ENCODE peak calls at places on chromosome 11, in nine cellular contexts. O is NCI-H2029, M is GM04504, D is GM23248, C is NT2/D1, N is ovary, L is myocyte, K is EL, T is NCI-H2081. H is an unnamed sample.

GRCh38 chr11:111445586-111445985 is 66.5 kb upstream of the POU2AF1 start:
- DNase-seq in O (no peak), M (no peak), D (peak), C (no peak), N (no peak), L (no peak), K (peak), T (no peak), H (no peak)

GRCh38 chr11:71927813-71928738 is at the start of gene XNDC1N:
- DNase-seq in O (peak), M (no peak), D (peak), C (peak), N (peak), L (no peak), K (peak), T (peak), H (peak)

GRCh38 chr11:99406345-99406744 is 385.6 kb downstream of the CNTN5 start:
- DNase-seq in O (no peak), M (no peak), D (no peak), C (no peak), N (no peak), L (no peak), K (no peak), T (no peak), H (no peak)

GRCh38 chr11:121841487-121842167 is 274.4 kb downstream of the BLID start:
- DNase-seq in O (no peak), M (peak), D (peak), C (peak), N (no peak), L (peak), K (peak), T (no peak), H (peak)

GRCh38 chr11:62238151-62238550 is 3.9 kb upstream of the SCGB1D2 start:
- DNase-seq in O (no peak), M (no peak), D (no peak), C (no peak), N (no peak), L (no peak), K (no peak), T (no peak), H (no peak)

GRCh38 chr11:10026514-10026913 is 267.5 kb downstream of the SBF2 start:
- DNase-seq in O (no peak), M (no peak), D (peak), C (no peak), N (no peak), L (no peak), K (peak), T (no peak), H (peak)

GRCh38 chr11:43789700-43790443 is 90.8 kb upstream of the ALKBH3 start:
- DNase-seq in O (no peak), M (no peak), D (peak), C (no peak), N (no peak), L (peak), K (peak), T (no peak), H (no peak)

GRCh38 chr11:99370557-99371200 is 349.9 kb downstream of the CNTN5 start:
- DNase-seq in O (no peak), M (peak), D (peak), C (peak), N (no peak), L (peak), K (peak), T (peak), H (no peak)

GRCh38 chr11:114074546-114075342 is 15.2 kb downstream of the ZBTB16 start:
- DNase-seq in O (no peak), M (no peak), D (no peak), C (no peak), N (peak), L (no peak), K (no peak), T (no peak), H (no peak)

GRCh38 chr11:61071208-61071681 is 31.0 kb upstream of the CD5 start:
- DNase-seq in O (no peak), M (no peak), D (no peak), C (no peak), N (no peak), L (no peak), K (no peak), T (no peak), H (no peak)

GRCh38 chr11:131737357-131737756 is 366.9 kb downstream of the NTM start:
- DNase-seq in O (no peak), M (no peak), D (peak), C (no peak), N (no peak), L (no peak), K (no peak), T (no peak), H (no peak)

GRCh38 chr11:32391965-32392553 is 43.3 kb downstream of the WT1 start:
- DNase-seq in O (no peak), M (no peak), D (peak), C (no peak), N (no peak), L (peak), K (peak), T (no peak), H (no peak)

GRCh38 chr11:56659755-56660154 is 3.7 kb upstream of the OR5AR1 start:
- DNase-seq in O (no peak), M (no peak), D (no peak), C (peak), N (no peak), L (no peak), K (no peak), T (no peak), H (no peak)

GRCh38 chr11:118606157-118606843 is 1.1 kb upstream of the PHLDB1 start:
- DNase-seq in O (no peak), M (no peak), D (no peak), C (no peak), N (peak), L (no peak), K (no peak), T (no peak), H (no peak)

GRCh38 chr11:47786373-47786772 is 19.2 kb upstream of the FNBP4 start:
- DNase-seq in O (peak), M (no peak), D (peak), C (no peak), N (no peak), L (peak), K (no peak), T (peak), H (no peak)

GRCh38 chr11:27004103-27004502 is 10.2 kb downstream of the FIBIN start:
- DNase-seq in O (no peak), M (no peak), D (no peak), C (no peak), N (no peak), L (no peak), K (no peak), T (no peak), H (no peak)

H was measured in AG09319.